ENCODE peak calls at places on chromosomes 2 and 18, in five cellular contexts. E is endothelial cell, I is pancreas, B is endodermal cell, K is retinal pigment epithelial cell. L is an unnamed sample.

GRCh38 chr2:67397143-67397986 is at the start of gene ETAA1:
- DNase-seq in E (peak), I (peak), B (peak), K (peak), L (peak)

GRCh38 chr2:207768891-207769596 is 662 bp downstream of the FZD5 start:
- DNase-seq in E (peak), I (peak), B (peak), K (no peak), L (peak)

GRCh38 chr2:233208382-233209116 is 42.9 kb upstream of the ATG16L1 start:
- DNase-seq in E (no peak), I (no peak), B (no peak), K (no peak), L (no peak)

GRCh38 chr2:194495046-194495445 is 1162.0 kb upstream of the SLC39A10 start:
- DNase-seq in E (no peak), I (no peak), B (no peak), K (no peak), L (no peak)

GRCh38 chr2:75432761-75433361 is 127.9 kb downstream of the EVA1A start:
- DNase-seq in E (no peak), I (no peak), B (peak), K (peak), L (no peak)

GRCh38 chr2:182319556-182319955 is 107.3 kb downstream of the PDE1A start:
- DNase-seq in E (no peak), I (no peak), B (no peak), K (no peak), L (no peak)

GRCh38 chr2:44954306-44954901 is 12.9 kb downstream of the SIX3 start:
- DNase-seq in E (no peak), I (no peak), B (peak), K (no peak), L (no peak)

GRCh38 chr2:74893332-74893731 is 59.4 kb downstream of the HK2 start:
- DNase-seq in E (no peak), I (no peak), B (no peak), K (no peak), L (no peak)

GRCh38 chr2:26989156-26989555 is 18.7 kb downstream of the MAPRE3 start:
- DNase-seq in E (no peak), I (no peak), B (no peak), K (no peak), L (no peak)

GRCh38 chr2:152715854-152716428 is 1.3 kb downstream of the PRPF40A start:
- DNase-seq in E (peak), I (no peak), B (peak), K (no peak), L (peak)

GRCh38 chr2:217106650-217107014 is 246.8 kb upstream of the TNP1 start:
- DNase-seq in E (no peak), I (no peak), B (peak), K (no peak), L (no peak)

GRCh38 chr2:240916571-240917008 is 10.5 kb downstream of the CROCC2 start:
- DNase-seq in E (no peak), I (peak), B (peak), K (peak), L (no peak)

GRCh38 chr18:35088931-35089330 is 47.7 kb downstream of the MAPRE2 start:
- DNase-seq in E (no peak), I (no peak), B (no peak), K (no peak), L (no peak)

GRCh38 chr2:240857039-240858008 is 11.3 kb upstream of the AGXT start:
- DNase-seq in E (no peak), I (peak), B (peak), K (no peak), L (no peak)

GRCh38 chr2:232929303-232930123 is 59.4 kb downstream of the SNORC start:
- DNase-seq in E (no peak), I (peak), B (peak), K (no peak), L (peak)

GRCh38 chr2:205613970-205614559 is 68.2 kb upstream of the NRP2 start:
- DNase-seq in E (no peak), I (no peak), B (no peak), K (no peak), L (peak)

GRCh38 chr18:30149585-30149984 is 893.0 kb downstream of the DSC3 start:
- DNase-seq in E (no peak), I (no peak), B (no peak), K (no peak), L (no peak)

GRCh38 chr18:79792988-79793355 is 4.8 kb upstream of the KCNG2 start:
- DNase-seq in E (no peak), I (no peak), B (no peak), K (no peak), L (no peak)

GRCh38 chr2:141911485-141912066 is 219.2 kb downstream of the LRP1B start:
- DNase-seq in E (peak), I (peak), B (peak), K (no peak), L (peak)

GRCh38 chr2:157486596-157487270 is 42.8 kb upstream of the CYTIP start:
- DNase-seq in E (no peak), I (no peak), B (no peak), K (no peak), L (no peak)

GRCh38 chr18:42929857-42930256 is 185.6 kb downstream of the RIT2 start:
- DNase-seq in E (no peak), I (no peak), B (peak), K (peak), L (no peak)

GRCh38 chr18:62329676-62330454 is 4.8 kb downstream of the TNFRSF11A start:
- DNase-seq in E (no peak), I (peak), B (no peak), K (no peak), L (peak)

GRCh38 chr2:224101820-224102630 is 62.9 kb upstream of the SERPINE2 start:
- DNase-seq in E (no peak), I (no peak), B (no peak), K (no peak), L (no peak)

GRCh38 chr2:18792226-18792629 is 202.9 kb upstream of the NT5C1B start:
- DNase-seq in E (no peak), I (no peak), B (no peak), K (no peak), L (no peak)

GRCh38 chr2:196845371-196845770 is 36.2 kb upstream of the C2orf66 start:
- DNase-seq in E (no peak), I (no peak), B (no peak), K (no peak), L (no peak)

GRCh38 chr2:195656859-195657633 is at the start of gene SLC39A10:
- DNase-seq in E (peak), I (peak), B (peak), K (peak), L (peak)
- TF ChIP-seq CTCF in E (no peak), I (peak), B (no peak), K (no peak), L (no peak)

GRCh38 chr2:121412349-121412748 is 118.3 kb upstream of the RNU4ATAC start:
- DNase-seq in E (no peak), I (no peak), B (no peak), K (no peak), L (no peak)
- TF ChIP-seq CTCF in E (no peak), I (no peak), B (no peak), K (no peak), L (no peak)

GRCh38 chr18:22408059-22408458 is 9.7 kb downstream of the CTAGE1 start:
- DNase-seq in E (no peak), I (no peak), B (no peak), K (no peak), L (peak)
- TF ChIP-seq CTCF in E (peak), I (no peak), B (peak), K (peak), L (no peak)

DNA sequence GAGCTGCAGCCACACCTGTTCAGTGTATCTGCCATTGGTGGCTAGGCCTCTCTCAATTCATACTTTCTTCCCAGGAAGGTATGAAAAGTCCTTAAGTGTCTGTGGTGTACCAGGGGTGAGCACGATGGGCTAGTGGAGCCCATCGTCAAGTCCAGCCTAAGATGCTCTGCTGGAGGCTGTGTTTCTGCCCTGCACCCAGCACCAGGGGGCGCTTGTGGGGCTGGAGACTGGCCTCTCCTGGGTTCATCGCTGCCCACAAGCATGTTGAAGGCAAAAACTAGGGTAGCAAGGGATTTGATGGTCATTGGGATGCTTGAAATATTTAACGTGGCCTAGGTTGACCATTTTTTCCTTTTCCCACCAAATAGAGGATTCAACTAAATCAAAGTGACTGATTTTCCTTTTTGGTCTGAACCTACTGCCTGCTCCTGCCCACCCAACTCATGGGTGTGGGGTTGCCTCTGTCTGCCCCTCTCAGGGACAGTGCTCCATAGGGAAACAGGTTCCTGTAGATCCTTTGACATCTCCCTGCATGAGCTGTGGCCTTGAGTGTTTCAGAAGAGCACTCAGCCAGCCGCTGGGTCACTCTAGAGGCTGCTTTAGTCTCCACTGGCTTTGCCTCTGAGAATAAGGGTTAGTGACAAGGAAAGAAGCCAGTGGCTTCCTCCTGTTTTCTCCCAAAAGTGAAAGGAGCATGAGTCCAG is 59.0 kb downstream of the TPGS2 start:
- DNase-seq in E (peak), I (no peak), B (peak), K (no peak), L (peak)
- TF ChIP-seq CTCF in E (peak), I (peak), B (peak), K (peak), L (peak)

GRCh38 chr2:133485868-133486267 is 82.4 kb downstream of the NCKAP5 start:
- DNase-seq in E (no peak), I (no peak), B (no peak), K (no peak), L (no peak)

GRCh38 chr2:133484106-133484505 is 84.2 kb downstream of the NCKAP5 start:
- DNase-seq in E (no peak), I (no peak), B (no peak), K (no peak), L (no peak)

GRCh38 chr2:133484783-133485182 is 83.5 kb downstream of the NCKAP5 start:
- DNase-seq in E (no peak), I (no peak), B (no peak), K (no peak), L (no peak)

GRCh38 chr2:133489146-133489545 is 79.1 kb downstream of the NCKAP5 start:
- DNase-seq in E (no peak), I (no peak), B (no peak), K (no peak), L (no peak)

GRCh38 chr2:133486706-133487305 is 81.5 kb downstream of the NCKAP5 start:
- DNase-seq in E (no peak), I (no peak), B (no peak), K (no peak), L (no peak)
- TF ChIP-seq CTCF in E (no peak), I (no peak), B (no peak), K (no peak), L (no peak)

DNA sequence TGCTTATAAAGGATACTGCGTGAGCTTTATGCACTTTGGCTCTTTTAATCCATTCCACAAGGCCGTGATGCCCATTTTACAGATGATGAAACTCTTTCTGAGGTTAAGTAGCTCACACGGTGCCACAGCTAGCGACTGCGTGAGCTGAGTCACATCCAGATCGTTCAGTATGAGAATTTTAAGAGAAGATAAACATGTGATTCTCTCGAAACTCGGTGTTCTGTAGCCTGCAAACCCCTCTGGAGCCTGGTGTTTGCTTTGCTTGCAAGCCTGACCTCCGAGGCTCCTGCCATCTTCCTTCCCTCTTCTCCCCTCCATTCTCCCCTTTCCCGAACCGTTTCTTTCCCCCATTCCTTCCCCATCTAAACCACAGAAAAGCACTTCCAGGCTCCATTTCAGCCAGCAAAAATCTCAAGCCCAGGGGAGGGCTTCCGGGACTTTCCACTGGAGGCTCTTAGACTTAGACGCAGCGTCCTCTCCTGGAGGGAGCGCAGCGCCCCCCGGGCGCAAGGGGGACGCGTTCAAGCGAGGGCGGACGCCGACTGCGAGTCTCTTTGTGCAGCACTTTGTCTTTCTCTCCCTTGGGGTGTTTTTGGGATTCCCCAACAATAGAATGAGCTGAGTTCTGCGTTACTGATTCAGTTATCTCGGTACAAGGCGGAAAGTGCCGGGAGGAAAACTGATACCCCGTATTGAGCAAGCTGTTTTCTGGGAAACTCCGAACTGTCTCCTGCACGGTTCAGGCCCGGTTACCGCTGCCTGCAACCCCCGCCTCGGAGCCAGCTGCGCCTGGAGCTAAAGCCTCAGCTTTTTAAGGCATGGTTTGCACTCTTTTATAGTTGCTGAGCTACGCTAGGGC is 38.0 kb downstream of the CYP1B1 start:
- DNase-seq in E (peak), I (no peak), B (peak), K (no peak), L (peak)
- TF ChIP-seq CTCF in E (no peak), I (no peak), B (peak), K (peak), L (no peak)

L was measured in activated CD8-positive, alpha-beta T cell treated with anti-CD3 and anti-CD28 coated beads for 36 hours.